ENCODE peak calls at places on chromosomes 11 and 22, in eight cellular contexts. M, U, O, V, R, K, L and F are unnamed samples.

GRCh38 chr22:22712666-22713365 is 68.4 kb downstream of the GGTLC2 start:
- DNase-seq in M (no peak), R (no peak), O (no peak), V (no peak), L (no peak), U (no peak), K (no peak), F (no peak)

GRCh38 chr11:9895016-9895415 is 231.1 kb downstream of the SWAP70 start:
- DNase-seq in U (peak; percentile 75), V (peak; percentile 11), O (no peak), K (no peak), M (no peak), L (no peak), R (no peak), F (no peak)

GRCh38 chr11:72227316-72228228 is 3.0 kb downstream of the INPPL1 start:
- DNase-seq in R (peak; percentile 93), L (peak; percentile 54), U (no peak), O (peak; percentile 18), K (peak; percentile 97), V (no peak), M (no peak), F (no peak)

GRCh38 chr11:130638048-130638447 is 189.6 kb downstream of the ADAMTS15 start:
- DNase-seq in K (no peak), V (no peak), L (no peak), R (no peak), M (no peak), O (no peak), U (peak; percentile 59), F (no peak)

GRCh38 chr11:45590743-45591142 is 74.7 kb downstream of the CHST1 start:
- DNase-seq in M (no peak), V (peak; percentile 59), L (no peak), R (peak; percentile 36), U (peak; percentile 21), O (no peak), K (no peak), F (no peak)

GRCh38 chr11:10561043-10561818 is 7.2 kb downstream of the LYVE1 start:
- DNase-seq in M (no peak), V (no peak), O (no peak), U (no peak), R (no peak), L (no peak), K (no peak), F (no peak)

GRCh38 chr22:24445481-24446290 is 18.3 kb downstream of the ADORA2A start:
- DNase-seq in M (no peak), L (no peak), V (no peak), O (peak; percentile 64), K (no peak), R (no peak), U (no peak), F (no peak)

GRCh38 chr11:34860034-34860433 is 56.1 kb downstream of the APIP start:
- DNase-seq in V (no peak), K (no peak), O (no peak), L (no peak), U (no peak), R (no peak), M (no peak), F (no peak)

GRCh38 chr11:66637557-66638176 is 836 bp upstream of the RBM4 start:
- DNase-seq in R (peak; percentile 57), V (no peak), M (no peak), L (no peak), U (no peak), K (no peak), O (no peak), F (no peak)